ENCODE peak calls at places on chromosome 21, in ten cellular contexts. P, Q, N, F, R, L, U, V, O and M are unnamed samples.

GRCh38 chr21:35578350-35578782 is 482.0 kb downstream of the SETD4 start:
- DNase-seq in P (no peak), O (no peak), V (no peak), U (no peak), L (no peak), N (no peak), Q (no peak), F (no peak), R (no peak), M (no peak)

GRCh38 chr21:27647921-27648320 is 681.0 kb upstream of the ADAMTS5 start:
- DNase-seq in R (no peak), O (no peak), F (no peak), U (no peak), Q (no peak), L (no peak), N (no peak), P (no peak), V (no peak), M (no peak)

GRCh38 chr21:34885636-34886553 is 163.2 kb downstream of the RUNX1 start:
- DNase-seq in R (peak; percentile 61), Q (peak; percentile 55), V (peak; percentile 72), F (no peak), U (no peak), N (peak; percentile 75), P (no peak), O (no peak), L (peak; percentile 40), M (no peak)

GRCh38 chr21:14617040-14617393 is 70.9 kb upstream of the SAMSN1 start:
- DNase-seq in P (no peak), F (no peak), R (peak; percentile 38), O (no peak), Q (no peak), V (no peak), L (no peak), U (no peak), N (no peak), M (no peak)

GRCh38 chr21:16794944-16795343 is 717.9 kb upstream of the CXADR start:
- DNase-seq in P (no peak), V (no peak), N (no peak), R (no peak), Q (no peak), U (no peak), L (no peak), F (no peak), O (no peak), M (no peak)

GRCh38 chr21:36145259-36145658 is 10.4 kb downstream of the CBR3 start:
- DNase-seq in N (no peak), O (no peak), Q (no peak), R (no peak), U (no peak), L (no peak), P (no peak), V (no peak), F (no peak), M (no peak)

GRCh38 chr21:35035581-35035980 is 13.5 kb downstream of the RUNX1 start:
- DNase-seq in V (no peak), P (no peak), N (no peak), O (no peak), F (no peak), R (no peak), U (no peak), Q (no peak), L (no peak), M (no peak)

GRCh38 chr21:23026878-23027277 is 2028.7 kb downstream of the NCAM2 start:
- DNase-seq in P (no peak), R (no peak), O (no peak), N (no peak), L (no peak), U (no peak), V (no peak), F (no peak), Q (no peak), M (no peak)

GRCh38 chr21:41950941-41951408 is 2.8 kb downstream of the C2CD2 start:
- DNase-seq in F (no peak), Q (peak; percentile 40), N (no peak), P (peak; percentile 99), R (peak; percentile 65), V (no peak), L (no peak), O (no peak), U (no peak), M (no peak)

GRCh38 chr21:16419188-16419874 is 689.5 kb downstream of the USP25 start:
- DNase-seq in Q (peak; percentile 78), F (peak; percentile 62), O (peak; percentile 87), L (peak; percentile 88), P (no peak), U (peak; percentile 27), N (no peak), R (peak; percentile 6), V (peak; percentile 12), M (no peak)

GRCh38 chr21:19771881-19772280 is 1226.3 kb upstream of the NCAM2 start:
- DNase-seq in U (no peak), R (no peak), L (no peak), Q (no peak), N (no peak), F (no peak), P (no peak), O (no peak), V (no peak), M (no peak)

GRCh38 chr21:41666641-41667051 is 100.2 kb downstream of the RIPK4 start:
- DNase-seq in V (no peak), N (peak; percentile 76), O (no peak), R (no peak), L (no peak), F (peak; percentile 46), Q (no peak), U (no peak), P (no peak), M (no peak)

GRCh38 chr21:29237110-29238051 is 61.3 kb upstream of the BACH1 start:
- DNase-seq in R (no peak), P (peak; percentile 96), L (peak; percentile 71), N (no peak), V (no peak), F (no peak), O (no peak), U (no peak), Q (no peak), M (no peak)

GRCh38 chr21:40052276-40052675 is 185.0 kb downstream of the PCP4 start:
- DNase-seq in L (no peak), U (no peak), R (no peak), F (no peak), O (no peak), N (no peak), P (no peak), Q (no peak), V (no peak), M (no peak)
- H3K27ac ChIP-seq in L (no peak overlapping the region), U (no peak overlapping the region), R (no peak overlapping the region), F (no peak overlapping the region), O (no peak overlapping the region), N (no peak overlapping the region), P (no peak overlapping the region), Q (no peak overlapping the region), V (peak overlapping the region; percentile 79), M (no peak overlapping the region)

GRCh38 chr21:43801006-43801783 is 11.8 kb downstream of the RRP1 start:
- DNase-seq in N (no peak), U (no peak), V (no peak), L (no peak), P (no peak), O (no peak), Q (no peak), F (no peak), R (no peak), M (no peak)

GRCh38 chr21:43803558-43804300 is 14.4 kb downstream of the RRP1 start:
- DNase-seq in O (no peak), P (no peak), V (no peak), F (no peak), L (no peak), U (no peak), N (peak; percentile 77), Q (no peak), R (no peak), M (no peak)

GRCh38 chr21:43805275-43805800 is 16.0 kb downstream of the RRP1 start:
- DNase-seq in V (peak; percentile 52), P (no peak), R (no peak), L (no peak), N (peak; percentile 82), Q (no peak), F (no peak), O (no peak), U (no peak), M (no peak)

GRCh38 chr21:43800566-43800965 is 11.2 kb downstream of the RRP1 start:
- DNase-seq in V (no peak), R (no peak), N (peak; percentile 71), P (no peak), O (no peak), U (no peak), F (no peak), L (no peak), Q (no peak), M (no peak)

DNA sequence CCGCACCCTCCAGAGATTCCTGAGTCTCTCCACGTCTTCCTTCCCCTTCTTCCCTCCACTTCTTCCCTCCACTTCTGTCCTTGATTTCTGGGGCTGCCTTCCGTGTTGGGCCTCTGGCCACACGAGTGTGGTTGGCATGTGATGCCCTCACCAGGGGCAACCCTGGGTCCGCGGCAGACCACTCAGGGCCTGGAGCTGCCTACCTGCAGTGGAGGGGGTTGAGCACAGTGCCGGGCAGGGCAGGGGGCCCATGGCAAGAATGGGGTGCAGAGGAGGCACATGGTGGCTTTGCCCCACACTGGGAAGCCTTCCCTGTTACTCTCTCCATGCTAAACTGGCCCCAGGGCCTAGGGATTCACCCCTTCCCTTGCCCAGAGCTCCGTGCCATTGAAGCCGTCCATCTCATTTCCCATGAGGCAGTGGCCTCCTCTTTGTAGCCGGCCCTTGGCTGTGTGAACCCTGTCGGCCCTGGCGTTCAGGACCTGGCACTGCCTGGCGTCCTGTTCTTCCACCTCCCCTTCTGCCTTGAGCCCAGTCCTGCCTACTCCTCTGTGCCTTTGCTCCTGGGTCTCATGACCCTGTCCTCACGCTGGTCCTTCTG is 13.4 kb downstream of the RRP1 start:
- DNase-seq in F (no peak), U (no peak), R (no peak), O (no peak), V (no peak), L (no peak), N (no peak), P (no peak), Q (no peak), M (no peak)
- H3K36me3 ChIP-seq in F (peaks cover 27% of the 10 kb centered on the region), U (peaks cover 16% of the 10 kb centered on the region), R (peaks cover 8% of the 10 kb centered on the region), O (peaks cover 11% of the 10 kb centered on the region), V (peaks cover 28% of the 10 kb centered on the region), L (no peaks in the 10 kb centered on the region), N (no peaks in the 10 kb centered on the region), P (peaks cover 84% of the 10 kb centered on the region), Q (no peaks in the 10 kb centered on the region), M (peaks cover 31% of the 10 kb centered on the region)

DNA sequence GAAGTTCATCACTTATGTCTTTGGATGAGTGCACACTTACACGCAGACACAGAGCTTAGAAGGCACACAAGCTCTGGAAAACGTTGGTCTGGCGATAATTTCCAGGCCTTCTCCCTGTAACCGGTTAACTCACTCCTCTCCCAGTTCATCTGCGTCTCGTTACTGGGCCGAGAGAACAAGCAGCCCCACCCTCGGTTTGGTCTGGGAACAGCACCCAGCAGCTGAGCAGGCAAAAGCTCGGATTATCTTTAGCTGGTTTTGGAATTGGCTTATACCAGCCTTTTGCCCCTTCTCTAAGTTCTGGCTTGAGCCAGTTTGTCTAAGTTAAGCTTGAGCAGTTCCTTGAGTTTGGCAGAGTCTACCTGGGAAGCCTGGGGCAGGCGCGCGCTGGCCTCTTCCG is 27.3 kb upstream of the COL6A1 start:
- DNase-seq in L (no peak), O (no peak), N (no peak), F (no peak), R (peak; percentile 40), Q (peak; percentile 66), P (peak; percentile 87), V (no peak), U (peak; percentile 23), M (no peak)
- TF ChIP-seq CTCF in L (no peak), O (no peak), N (no peak), F (no peak), R (no peak), Q (no peak), P (peak; percentile 58), V (no peak), U (peak; percentile 52), M (no peak)

GRCh38 chr21:45410865-45411809 is 6.2 kb downstream of the COL18A1 start:
- DNase-seq in P (no peak), O (peak; percentile 59), Q (peak; percentile 57), L (peak; percentile 71), V (no peak), N (peak; percentile 59), F (peak; percentile 51), R (no peak), U (peak; percentile 95), M (no peak)
- H3K27ac ChIP-seq in P (no peak overlapping the region), O (peak overlapping the region; percentile 81), Q (peak overlapping the region; percentile 31), L (peak overlapping the region; percentile 64), V (no peak overlapping the region), N (no peak overlapping the region), F (no peak overlapping the region), R (no peak overlapping the region), U (peak overlapping the region; percentile 98), M (no peak overlapping the region)